ENCODE peak calls at places on chromosomes 7 and 10, in six cellular contexts. T is AG04450, Y is neural progenitor cell, D is tibial nerve, E is body of pancreas, I is OCI-LY7. P is an unnamed sample.

GRCh38 chr10:62433181-62433692 is 59.1 kb downstream of the ZNF365 start:
- DNase-seq in I (no peak), D (no peak), T (peak; percentile 76), Y (no peak), E (peak; percentile 13), P (peak; percentile 45)

GRCh38 chr10:90418869-90419652 is 438.8 kb downstream of the HTR7 start:
- DNase-seq in E (no peak), D (no peak), Y (no peak), T (peak; percentile 82), I (no peak), P (no peak)

GRCh38 chr7:152313879-152314604 is 121.8 kb downstream of the KMT2C start:
- DNase-seq in T (peak; percentile 29), Y (no peak), I (no peak), D (no peak), E (peak; percentile 43), P (no peak)

GRCh38 chr7:140121321-140121720 is 55.5 kb downstream of the KDM7A start:
- DNase-seq in D (no peak), I (no peak), Y (no peak), T (no peak), E (no peak), P (no peak)

GRCh38 chr10:100713049-100713858 is 32.1 kb upstream of the PAX2 start:
- DNase-seq in Y (peak; percentile 24), T (no peak), E (no peak), D (no peak), I (no peak), P (no peak)

GRCh38 chr10:73357821-73358220 is 843 bp downstream of the CFAP70 start:
- DNase-seq in E (no peak), T (no peak), Y (no peak), D (no peak), I (no peak), P (no peak)

GRCh38 chr7:43791-44540 is 148.4 kb upstream of the FAM20C start:
- DNase-seq in E (no peak), I (no peak), T (no peak), Y (no peak), D (no peak), P (no peak)

GRCh38 chr7:70776627-70777101 is 355.3 kb upstream of the GALNT17 start:
- DNase-seq in T (no peak), E (no peak), D (no peak), I (no peak), Y (no peak), P (no peak)

GRCh38 chr10:69684020-69684980 is 54.3 kb downstream of the FAM241B start:
- DNase-seq in E (peak; percentile 72), I (no peak), D (no peak), T (no peak), Y (no peak), P (peak; percentile 52)

GRCh38 chr10:13839430-13839986 is 252.7 kb downstream of the PRPF18 start:
- DNase-seq in T (peak; percentile 74), I (no peak), E (no peak), Y (no peak), D (no peak), P (peak; percentile 43)

GRCh38 chr7:135678612-135679575 is 16.6 kb downstream of the STMP1 start:
- DNase-seq in E (peak; percentile 63), Y (no peak), D (no peak), T (no peak), I (no peak), P (peak; percentile 29)

GRCh38 chr7:152523916-152524315 is 88.1 kb upstream of the KMT2C start:
- DNase-seq in E (no peak), Y (no peak), T (no peak), I (no peak), D (no peak), P (no peak)

GRCh38 chr10:14562615-14563214 is 212.0 kb downstream of the FAM107B start:
- DNase-seq in E (no peak), Y (no peak), I (no peak), D (no peak), T (no peak), P (no peak)

GRCh38 chr10:118939216-118940007 is 90.1 kb upstream of the NANOS1 start:
- DNase-seq in Y (no peak), T (no peak), D (no peak), I (no peak), E (no peak), P (no peak)

GRCh38 chr7:44713680-44714335 is 34.8 kb upstream of the ZMIZ2 start:
- DNase-seq in Y (no peak), E (no peak), D (no peak), I (no peak), T (no peak), P (no peak)

GRCh38 chr7:84204655-84205054 is 10.1 kb upstream of the SEMA3A start:
- DNase-seq in D (no peak), E (no peak), T (peak; percentile 56), Y (no peak), I (no peak), P (no peak)

GRCh38 chr10:26468691-26469090 is 30.6 kb downstream of the APBB1IP start:
- DNase-seq in I (peak; percentile 47), T (no peak), E (peak; percentile 11), D (no peak), Y (no peak), P (no peak)

GRCh38 chr10:131816157-131816775 is 84.5 kb upstream of the PPP2R2D start:
- DNase-seq in I (no peak), Y (no peak), T (no peak), D (no peak), E (no peak), P (no peak)

GRCh38 chr10:93711891-93712290 is 9.5 kb upstream of the FRA10AC1 start:
- DNase-seq in E (no peak), T (no peak), I (no peak), Y (no peak), D (no peak), P (no peak)

GRCh38 chr10:130471486-130471885 is 335.3 kb downstream of the GLRX3 start:
- DNase-seq in Y (no peak), D (no peak), I (no peak), E (no peak), T (no peak), P (no peak)

GRCh38 chr10:84296071-84296981 is 32.1 kb upstream of the CCSER2 start:
- DNase-seq in D (no peak), E (no peak), I (no peak), T (peak; percentile 77), Y (no peak), P (peak; percentile 21)

GRCh38 chr10:34731885-34732701 is 83.0 kb downstream of the PARD3 start:
- DNase-seq in E (no peak), D (no peak), I (no peak), Y (no peak), T (no peak), P (no peak)

GRCh38 chr7:23474829-23475578 is 4.7 kb upstream of the IGF2BP3 start:
- DNase-seq in D (no peak), Y (no peak), T (no peak), I (peak; percentile 68), E (no peak), P (no peak)

GRCh38 chr7:39651262-39651661 is 27.9 kb downstream of the RALA start:
- DNase-seq in E (no peak), T (peak; percentile 71), Y (no peak), I (no peak), D (no peak), P (no peak)

GRCh38 chr7:90231304-90231703 is 13.7 kb upstream of the CFAP69 start:
- DNase-seq in Y (no peak), D (no peak), T (no peak), E (no peak), I (no peak), P (no peak)
- H3K4me3 ChIP-seq in Y (no peak overlapping the region), D (no peak overlapping the region), T (no peak overlapping the region), E (no peak overlapping the region), I (no peak overlapping the region), P (no peak overlapping the region)

DNA sequence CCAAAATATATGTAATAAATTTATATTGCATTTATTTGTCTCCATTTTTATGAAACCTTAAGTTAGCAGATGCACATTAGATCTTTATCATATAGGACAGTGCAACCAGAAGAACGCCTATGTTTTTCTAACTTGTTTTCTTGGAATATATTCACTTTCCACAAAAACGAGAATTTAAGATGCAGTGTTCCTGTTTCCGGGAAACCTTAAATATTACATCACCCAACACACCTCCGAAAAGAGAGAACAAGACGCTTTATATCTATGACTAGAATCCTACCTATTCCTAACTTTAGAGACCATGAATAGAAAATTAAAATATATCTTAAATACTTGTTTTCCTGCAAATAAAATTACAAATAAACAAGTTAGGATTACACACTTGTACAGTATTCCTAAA is 1.9 kb downstream of the EZH2 start:
- DNase-seq in T (no peak), Y (no peak), E (no peak), D (no peak), I (no peak), P (no peak)
- H3K4me3 ChIP-seq in T (peak overlapping the region; percentile 65), Y (peak overlapping the region; percentile 91), E (no peak overlapping the region), D (no peak overlapping the region), I (peak overlapping the region; percentile 91), P (no peak overlapping the region)

GRCh38 chr7:154853063-154853726 is 149.7 kb downstream of the PAXIP1 start:
- DNase-seq in E (no peak), I (no peak), D (no peak), Y (no peak), T (no peak), P (no peak)
- H3K4me3 ChIP-seq in E (no peak overlapping the region), I (no peak overlapping the region), D (no peak overlapping the region), Y (no peak overlapping the region), T (no peak overlapping the region), P (no peak overlapping the region)

GRCh38 chr7:4745265-4745919 is 30.0 kb upstream of the AP5Z1 start:
- DNase-seq in T (no peak), D (no peak), E (no peak), Y (no peak), I (no peak), P (no peak)
- H3K4me3 ChIP-seq in T (peak overlapping the region; percentile 47), D (peak overlapping the region; percentile 46), E (no peak overlapping the region), Y (peak overlapping the region; percentile 41), I (peak overlapping the region; percentile 53), P (peak overlapping the region; percentile 36)

GRCh38 chr10:80536361-80536835 is 1.3 kb upstream of the SH2D4B start:
- DNase-seq in E (no peak), D (no peak), T (no peak), Y (no peak), I (no peak), P (no peak)
- H3K4me3 ChIP-seq in E (peak overlapping the region; percentile 31), D (peak overlapping the region; percentile 54), T (no peak overlapping the region), Y (no peak overlapping the region), I (peak overlapping the region; percentile 58), P (peak overlapping the region; percentile 55)

DNA sequence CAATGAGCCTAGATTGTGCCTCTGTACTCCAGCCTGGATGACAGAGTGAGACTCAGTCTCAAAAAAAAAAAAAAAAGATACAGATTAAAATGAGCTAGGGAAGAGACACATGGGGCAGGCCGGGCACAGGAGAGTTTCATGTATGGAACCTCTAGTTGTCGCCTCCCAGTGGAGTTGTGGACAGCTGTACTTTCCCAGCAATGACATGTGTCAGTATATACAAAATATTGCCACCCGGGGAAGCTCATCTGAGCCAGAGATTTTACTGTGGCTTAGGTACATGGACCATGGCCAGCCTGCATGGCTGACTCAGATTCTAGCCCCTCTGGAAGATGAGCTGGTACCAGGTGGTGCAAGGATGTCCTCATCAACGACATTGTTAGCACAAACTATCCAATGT is 87.4 kb downstream of the COL26A1 start:
- DNase-seq in I (no peak), T (no peak), E (no peak), Y (no peak), D (no peak), P (no peak)
- H3K4me3 ChIP-seq in I (no peak overlapping the region), T (no peak overlapping the region), E (no peak overlapping the region), Y (no peak overlapping the region), D (no peak overlapping the region), P (no peak overlapping the region)